ENCODE peak calls at places on chromosomes 3 and 15, in ten cellular contexts. O is AG04450; K is B cell; M is neural crest cell; D is sigmoid colon; Z is A549; U is mucosa of descending colon; R is progenitor cell of endocrine pancreas; J is nephron progenitor cell; V is CD8-positive, alpha-beta T cell. E is an unnamed sample.

GRCh38 chr15:39267685-39268084 is 313.2 kb upstream of the THBS1 start:
- DNase-seq in O (no peak), K (no peak), M (no peak), D (no peak), Z (no peak), U (no peak), R (no peak), J (no peak), V (no peak), E (no peak)

GRCh38 chr3:36918050-36918449 is 26.8 kb downstream of the TRANK1 start:
- DNase-seq in O (no peak), K (no peak), M (no peak), D (no peak), Z (no peak), U (no peak), R (no peak), J (no peak), V (no peak), E (no peak)

GRCh38 chr15:40182358-40183029 is 21.6 kb downstream of the BUB1B start:
- DNase-seq in O (no peak), K (no peak), M (no peak), D (no peak), Z (no peak), U (no peak), R (no peak), J (no peak), V (no peak), E (no peak)

GRCh38 chr3:155934215-155934614 is 63.8 kb downstream of the GMPS start:
- DNase-seq in O (no peak), K (no peak), M (no peak), D (no peak), Z (no peak), U (no peak), R (no peak), J (no peak), V (no peak), E (no peak)

GRCh38 chr15:25178835-25179672 is 224.3 kb downstream of the SNRPN start:
- DNase-seq in O (no peak), K (peak), M (no peak), D (no peak), Z (no peak), U (no peak), R (peak), J (no peak), V (peak), E (no peak)

GRCh38 chr3:78496458-78496857 is 1271.3 kb downstream of the ROBO1 start:
- DNase-seq in O (no peak), K (no peak), M (no peak), D (no peak), Z (no peak), U (no peak), R (no peak), J (no peak), V (no peak), E (no peak)

GRCh38 chr3:127811717-127812116 is 10.6 kb downstream of the MGLL start:
- DNase-seq in O (no peak), K (no peak), M (no peak), D (no peak), Z (no peak), U (no peak), R (no peak), J (no peak), V (no peak), E (no peak)

GRCh38 chr3:152524198-152525140 is 255.7 kb downstream of the MBNL1 start:
- DNase-seq in O (peak), K (no peak), M (peak), D (no peak), Z (no peak), U (peak), R (no peak), J (peak), V (no peak), E (peak)

GRCh38 chr3:183764854-183765731 is 60.3 kb downstream of the MAP6D1 start:
- DNase-seq in O (peak), K (no peak), M (no peak), D (no peak), Z (no peak), U (peak), R (no peak), J (no peak), V (no peak), E (no peak)

GRCh38 chr15:40006646-40007045 is 32.3 kb downstream of the SRP14 start:
- DNase-seq in O (peak), K (no peak), M (no peak), D (no peak), Z (no peak), U (no peak), R (no peak), J (no peak), V (no peak), E (no peak)

GRCh38 chr3:171790898-171791694 is 19.2 kb downstream of the PLD1 start:
- DNase-seq in O (no peak), K (no peak), M (no peak), D (no peak), Z (no peak), U (no peak), R (no peak), J (no peak), V (no peak), E (no peak)

GRCh38 chr3:112619295-112619694 is 21.6 kb downstream of the CCDC80 start:
- DNase-seq in O (no peak), K (no peak), M (no peak), D (no peak), Z (no peak), U (no peak), R (no peak), J (no peak), V (no peak), E (no peak)

GRCh38 chr3:187165144-187165543 is 25.8 kb upstream of the RPL39L start:
- DNase-seq in O (no peak), K (no peak), M (peak), D (no peak), Z (peak), U (peak), R (peak), J (peak), V (peak), E (peak)
- TF ChIP-seq CTCF in O (peak), K (peak), M (peak), D (peak), Z (peak), U (peak), R (peak), J (peak), V (peak), E (peak)

GRCh38 chr15:50687302-50687902 is 805 bp upstream of the TRPM7 start:
- DNase-seq in O (no peak), K (no peak), M (no peak), D (no peak), Z (no peak), U (no peak), R (no peak), J (no peak), V (no peak), E (no peak)

GRCh38 chr15:50685191-50685975 is 1.2 kb downstream of the TRPM7 start:
- DNase-seq in O (no peak), K (no peak), M (no peak), D (no peak), Z (no peak), U (no peak), R (no peak), J (no peak), V (no peak), E (no peak)

GRCh38 chr15:50685976-50686467 is 575 bp downstream of the TRPM7 start:
- DNase-seq in O (no peak), K (peak), M (peak), D (peak), Z (peak), U (peak), R (peak), J (peak), V (peak), E (peak)

GRCh38 chr15:50681467-50681866 is 5.1 kb downstream of the TRPM7 start:
- DNase-seq in O (no peak), K (no peak), M (no peak), D (no peak), Z (no peak), U (no peak), R (no peak), J (no peak), V (no peak), E (no peak)

DNA sequence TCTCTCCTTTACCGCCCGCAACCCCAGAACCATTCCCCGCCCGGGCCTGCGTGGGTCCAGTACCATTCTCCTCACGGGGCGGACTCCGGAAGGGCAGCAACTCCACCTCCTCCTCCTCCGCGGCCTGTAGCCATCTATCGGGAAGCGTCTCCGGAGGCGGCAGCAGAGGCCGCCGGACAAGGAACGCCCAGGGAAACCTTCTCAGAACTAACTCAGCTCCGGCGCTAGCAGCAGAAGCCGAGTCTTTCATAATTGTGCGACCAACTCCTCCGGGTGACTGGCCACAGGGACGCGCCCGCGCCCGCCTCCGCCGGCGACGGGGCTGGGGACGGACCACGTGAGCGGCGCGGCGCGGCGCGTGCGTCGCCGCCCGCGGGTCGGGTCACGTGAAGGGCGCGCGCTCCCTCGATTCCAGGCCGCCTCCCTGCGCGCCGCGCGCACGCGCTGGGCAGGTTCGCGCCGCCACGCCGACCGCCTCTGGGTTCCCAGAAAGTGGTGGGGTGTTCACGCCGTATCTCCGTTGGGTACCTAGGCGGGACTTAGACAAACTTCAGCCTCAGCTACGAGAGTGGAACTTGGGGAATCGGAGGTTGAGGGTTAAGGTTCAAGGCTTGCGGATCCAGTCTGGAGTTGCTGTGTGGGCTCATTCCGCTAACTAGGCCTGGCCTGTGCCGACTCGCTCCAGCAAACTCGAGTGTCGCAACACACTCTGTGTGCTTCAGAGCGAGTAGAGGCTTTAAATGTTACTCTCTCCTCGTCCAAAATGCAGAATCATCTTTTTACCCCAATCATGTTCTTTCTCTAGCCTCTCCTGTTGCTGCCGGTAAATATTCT is at the start of gene TRPM7:
- DNase-seq in O (no peak), K (peak), M (peak), D (peak), Z (peak), U (peak), R (peak), J (peak), V (peak), E (peak)
- TF ChIP-seq CTCF in O (no peak), K (no peak), M (no peak), D (no peak), Z (no peak), U (no peak), R (no peak), J (no peak), V (no peak), E (peak)

GRCh38 chr3:187742351-187743171 is 2.7 kb downstream of the BCL6 start:
- DNase-seq in O (no peak), K (no peak), M (no peak), D (no peak), Z (no peak), U (peak), R (no peak), J (no peak), V (no peak), E (peak)
- TF ChIP-seq CTCF in O (no peak), K (peak), M (peak), D (no peak), Z (no peak), U (no peak), R (no peak), J (peak), V (peak), E (no peak)

GRCh38 chr3:119918992-119919933 is 137.4 kb downstream of the NR1I2 start:
- DNase-seq in O (no peak), K (no peak), M (no peak), D (no peak), Z (no peak), U (no peak), R (no peak), J (no peak), V (no peak), E (no peak)
- TF ChIP-seq CTCF in O (peak), K (no peak), M (peak), D (no peak), Z (no peak), U (no peak), R (peak), J (no peak), V (no peak), E (no peak)

DNA sequence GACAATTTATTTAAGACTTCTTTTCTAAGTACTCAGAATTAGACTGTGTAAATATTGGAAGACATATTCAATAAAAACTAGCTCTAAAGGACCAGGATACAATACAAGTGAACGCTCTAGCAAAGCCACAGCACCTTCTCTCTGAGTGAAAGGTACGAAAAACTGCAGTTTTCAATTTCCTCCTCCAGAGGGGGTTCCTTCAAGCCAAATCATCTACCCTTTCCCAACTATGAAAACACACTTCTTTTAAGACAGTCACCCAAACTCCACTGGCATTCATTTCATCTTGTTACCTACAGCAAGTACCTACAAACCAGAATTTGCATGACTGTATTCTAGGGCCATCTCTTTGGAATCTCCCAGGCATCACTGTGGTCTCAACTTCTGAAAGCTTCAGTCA is 165.8 kb downstream of the ERC2 start:
- DNase-seq in O (no peak), K (no peak), M (no peak), D (no peak), Z (no peak), U (no peak), R (no peak), J (no peak), V (no peak), E (no peak)
- TF ChIP-seq CTCF in O (peak), K (no peak), M (peak), D (no peak), Z (no peak), U (no peak), R (peak), J (peak), V (no peak), E (peak)

GRCh38 chr15:94042163-94042954 is 189.0 kb upstream of the MCTP2 start:
- DNase-seq in O (peak), K (no peak), M (no peak), D (no peak), Z (no peak), U (no peak), R (no peak), J (no peak), V (no peak), E (peak)

GRCh38 chr15:94041731-94042130 is 189.6 kb upstream of the MCTP2 start:
- DNase-seq in O (no peak), K (no peak), M (no peak), D (no peak), Z (no peak), U (no peak), R (no peak), J (no peak), V (no peak), E (no peak)

GRCh38 chr15:94036156-94036555 is 195.2 kb upstream of the MCTP2 start:
- DNase-seq in O (no peak), K (no peak), M (no peak), D (no peak), Z (no peak), U (no peak), R (no peak), J (no peak), V (no peak), E (no peak)

DNA sequence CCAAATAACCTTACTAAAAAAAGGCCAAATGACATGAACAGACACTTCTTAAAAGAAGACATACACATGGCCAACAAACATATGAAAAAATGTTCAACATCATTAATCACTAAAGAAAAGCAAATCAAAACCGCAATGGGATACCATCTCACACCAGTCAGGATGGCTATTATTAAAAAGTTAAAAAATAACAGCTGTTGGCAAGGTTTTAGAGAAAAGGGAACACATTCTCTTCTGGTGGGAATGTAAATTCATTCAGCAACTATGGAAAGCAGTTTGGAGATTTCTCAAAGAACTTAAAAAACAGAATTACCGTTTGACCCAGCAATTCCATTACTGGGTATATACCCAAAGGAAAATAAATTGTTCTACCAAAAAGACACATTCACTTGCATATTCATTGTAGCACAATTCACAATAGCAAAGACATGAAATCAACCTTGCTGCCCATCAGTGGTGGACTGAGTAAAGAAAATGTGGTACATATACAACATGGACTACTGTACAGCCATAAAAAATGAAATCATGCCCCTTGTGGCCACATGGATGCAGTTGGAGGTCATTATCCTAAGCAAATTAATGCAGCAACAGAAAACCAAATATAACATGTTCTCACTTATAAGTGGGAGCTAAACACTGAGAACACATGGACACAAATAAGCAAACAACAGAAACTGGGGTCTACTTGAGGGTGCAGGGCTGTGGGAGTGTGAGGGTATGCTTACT is 190.7 kb upstream of the MCTP2 start:
- DNase-seq in O (no peak), K (no peak), M (no peak), D (no peak), Z (no peak), U (no peak), R (no peak), J (no peak), V (no peak), E (no peak)
- TF ChIP-seq CTCF in O (no peak), K (no peak), M (no peak), D (no peak), Z (no peak), U (no peak), R (peak), J (no peak), V (no peak), E (no peak)

E was measured in cardiac muscle cell.